ENCODE peak calls at places on chromosomes 4 and X, in ten cellular contexts. T is ELR; C is left ventricle myocardium inferior; E is HEK293T; G is cardiac muscle cell; I is kidney tubule cell; W is H4; O is H7; Z is choroid plexus epithelial cell; V is activated gamma-delta T cell treated with anti-CD3 and anti-CD28 coated beads, Interleukin-2, amount 50 U/mL, for 16 hours. M is an unnamed sample.

GRCh38 chr4:20987191-20987590 is 286.9 kb downstream of the PACRGL start:
- DNase-seq in T (no peak), C (no peak), E (no peak), G (no peak), I (no peak), W (no peak), O (peak; percentile 34), Z (no peak), V (no peak), M (no peak)

GRCh38 chr4:47597696-47598095 is 112.6 kb downstream of the ATP10D start:
- DNase-seq in T (no peak), C (no peak), E (no peak), G (no peak), I (no peak), W (no peak), O (no peak), Z (no peak), V (no peak), M (no peak)

GRCh38 chrX:1242901-1243402 is 25.7 kb upstream of the CSF2RA start:
- DNase-seq in T (peak; percentile 16), C (no peak), E (no peak), G (no peak), I (peak; percentile 62), W (peak; percentile 50), O (peak; percentile 56), Z (peak; percentile 9), V (no peak), M (no peak)

GRCh38 chr4:29199025-29199424 is 1521.1 kb upstream of the PCDH7 start:
- DNase-seq in T (no peak), C (no peak), E (no peak), G (no peak), I (no peak), W (no peak), O (no peak), Z (no peak), V (no peak), M (no peak)

GRCh38 chrX:110965409-110965808 is 130.6 kb upstream of the PAK3 start:
- DNase-seq in T (peak; percentile 3), C (no peak), E (no peak), G (no peak), I (no peak), W (no peak), O (no peak), Z (no peak), V (no peak), M (no peak)

GRCh38 chr4:87855540-87855939 is 22.8 kb downstream of the MEPE start:
- DNase-seq in T (no peak), C (no peak), E (no peak), G (no peak), I (no peak), W (no peak), O (no peak), Z (no peak), V (no peak), M (no peak)

GRCh38 chr4:65023877-65024670 is 614.8 kb upstream of the TECRL start:
- DNase-seq in T (no peak), C (no peak), E (no peak), G (no peak), I (no peak), W (no peak), O (no peak), Z (no peak), V (no peak), M (no peak)

GRCh38 chr4:102169345-102169744 is 175.9 kb downstream of the SLC39A8 start:
- DNase-seq in T (no peak), C (no peak), E (peak; percentile 17), G (peak; percentile 65), I (peak; percentile 29), W (peak; percentile 36), O (peak; percentile 11), Z (peak; percentile 26), V (no peak), M (no peak)

GRCh38 chr4:110518889-110519490 is 43.0 kb downstream of the ENPEP start:
- DNase-seq in T (peak; percentile 45), C (no peak), E (peak; percentile 30), G (peak; percentile 57), I (peak; percentile 34), W (peak; percentile 39), O (no peak), Z (peak; percentile 55), V (no peak), M (no peak)

GRCh38 chr4:149708513-149709175 is 107.0 kb downstream of the IQCM start:
- DNase-seq in T (peak; percentile 66), C (no peak), E (no peak), G (no peak), I (peak; percentile 85), W (peak; percentile 42), O (no peak), Z (peak; percentile 11), V (no peak), M (no peak)

GRCh38 chr4:37977471-37978452 is 17.6 kb downstream of the PTTG2 start:
- DNase-seq in T (peak; percentile 68), C (peak; percentile 75), E (peak; percentile 37), G (peak; percentile 44), I (peak; percentile 77), W (peak; percentile 68), O (peak; percentile 66), Z (peak; percentile 72), V (peak; percentile 67), M (peak; percentile 79)

GRCh38 chr4:72567821-72568620 is 1.0 kb downstream of the ADAMTS3 start:
- DNase-seq in T (peak; percentile 84), C (peak; percentile 40), E (peak; percentile 70), G (peak; percentile 93), I (peak; percentile 94), W (peak; percentile 91), O (peak; percentile 80), Z (peak; percentile 93), V (no peak), M (peak; percentile 40)

GRCh38 chrX:54413753-54414152 is 26.5 kb upstream of the TSR2 start:
- DNase-seq in T (no peak), C (no peak), E (no peak), G (no peak), I (no peak), W (no peak), O (no peak), Z (peak; percentile 9), V (no peak), M (no peak)

GRCh38 chr4:124907881-124908280 is 195.3 kb upstream of the ANKRD50 start:
- DNase-seq in T (peak; percentile 36), C (no peak), E (no peak), G (no peak), I (no peak), W (no peak), O (no peak), Z (no peak), V (no peak), M (no peak)

GRCh38 chr4:84956014-84956413 is 10.5 kb downstream of the WDFY3 start:
- DNase-seq in T (no peak), C (no peak), E (no peak), G (peak; percentile 42), I (peak; percentile 36), W (no peak), O (no peak), Z (no peak), V (no peak), M (no peak)

GRCh38 chr4:5710962-5711478 is at the start of gene EVC:
- DNase-seq in T (peak; percentile 84), C (peak; percentile 88), E (peak; percentile 82), G (peak; percentile 76), I (peak; percentile 83), W (peak; percentile 70), O (peak; percentile 92), Z (peak; percentile 82), V (no peak), M (peak; percentile 84)

GRCh38 chrX:67607436-67607835 is 63.6 kb downstream of the AR start:
- DNase-seq in T (peak; percentile 15), C (no peak), E (no peak), G (no peak), I (no peak), W (no peak), O (no peak), Z (no peak), V (no peak), M (no peak)

GRCh38 chr4:86357608-86358007 is 2.2 kb downstream of the MAPK10 start:
- DNase-seq in T (no peak), C (no peak), E (no peak), G (no peak), I (no peak), W (no peak), O (no peak), Z (peak; percentile 9), V (no peak), M (no peak)

GRCh38 chr4:37678624-37679023 is 7.6 kb downstream of the RELL1 start:
- DNase-seq in T (no peak), C (no peak), E (no peak), G (no peak), I (no peak), W (no peak), O (no peak), Z (peak; percentile 59), V (no peak), M (no peak)